ENCODE peak calls at places on chromosomes 2 and 18, in ten cellular contexts. A is nephron progenitor cell, O is AG09319, B is transverse colon, Y is fibroblast of mammary gland, L is RWPE2, D is thyroid gland, K is GM23338, H is GM10248, V is astrocyte of the spinal cord. Z is an unnamed sample.

GRCh38 chr2:22634167-22634566 is 750.8 kb upstream of the KLHL29 start:
- DNase-seq in A (no peak), O (no peak), B (no peak), Y (no peak), L (no peak), D (no peak), K (no peak), H (no peak), V (no peak), Z (no peak)

GRCh38 chr2:231589656-231590055 is 3.0 kb upstream of the TEX44 start:
- DNase-seq in A (no peak), O (no peak), B (no peak), Y (no peak), L (no peak), D (peak; percentile 75), K (no peak), H (no peak), V (no peak), Z (no peak)

GRCh38 chr2:151729416-151729811 is 4.9 kb downstream of the NEB start:
- DNase-seq in A (no peak), O (no peak), B (no peak), Y (no peak), L (no peak), D (no peak), K (no peak), H (no peak), V (no peak), Z (no peak)

GRCh38 chr2:44952806-44953685 is 11.5 kb downstream of the SIX3 start:
- DNase-seq in A (no peak), O (no peak), B (no peak), Y (no peak), L (no peak), D (no peak), K (peak; percentile 57), H (no peak), V (no peak), Z (no peak)

GRCh38 chr2:81078102-81078501 is 773.5 kb upstream of the LRRTM1 start:
- DNase-seq in A (no peak), O (no peak), B (no peak), Y (no peak), L (no peak), D (no peak), K (no peak), H (no peak), V (no peak), Z (no peak)

GRCh38 chr2:237445611-237446332 is 31.8 kb upstream of the COL6A3 start:
- DNase-seq in A (no peak), O (no peak), B (no peak), Y (no peak), L (no peak), D (no peak), K (no peak), H (no peak), V (no peak), Z (no peak)

GRCh38 chr2:160291382-160291781 is 91.3 kb upstream of the ITGB6 start:
- DNase-seq in A (no peak), O (no peak), B (no peak), Y (no peak), L (no peak), D (no peak), K (no peak), H (no peak), V (no peak), Z (no peak)

GRCh38 chr18:36464126-36464651 is 166.7 kb downstream of the FHOD3 start:
- DNase-seq in A (no peak), O (no peak), B (no peak), Y (no peak), L (no peak), D (no peak), K (no peak), H (no peak), V (no peak), Z (no peak)

GRCh38 chr18:67428805-67429204 is 87.7 kb downstream of the DSEL start:
- DNase-seq in A (no peak), O (peak; percentile 69), B (no peak), Y (peak; percentile 44), L (no peak), D (no peak), K (no peak), H (no peak), V (peak; percentile 76), Z (no peak)

GRCh38 chr18:67426477-67426876 is 90.0 kb downstream of the DSEL start:
- DNase-seq in A (no peak), O (no peak), B (no peak), Y (no peak), L (no peak), D (no peak), K (no peak), H (no peak), V (no peak), Z (no peak)

GRCh38 chr18:67432806-67433205 is 83.7 kb downstream of the DSEL start:
- DNase-seq in A (no peak), O (no peak), B (no peak), Y (no peak), L (no peak), D (no peak), K (no peak), H (no peak), V (no peak), Z (no peak)

GRCh38 chr18:67425724-67426123 is 90.8 kb downstream of the DSEL start:
- DNase-seq in A (no peak), O (peak; percentile 39), B (no peak), Y (peak; percentile 98), L (peak; percentile 38), D (no peak), K (no peak), H (no peak), V (peak; percentile 78), Z (no peak)

GRCh38 chr18:67428148-67428547 is 88.4 kb downstream of the DSEL start:
- DNase-seq in A (no peak), O (no peak), B (no peak), Y (no peak), L (no peak), D (no peak), K (no peak), H (no peak), V (no peak), Z (no peak)
- TF ChIP-seq CTCF in A (no peak), O (no peak), B (no peak), Y (no peak), L (no peak), D (no peak), K (no peak), H (no peak), V (no peak), Z (no peak)

GRCh38 chr2:203775684-203776083 is 69.2 kb downstream of the CD28 start:
- DNase-seq in A (no peak), O (no peak), B (no peak), Y (no peak), L (no peak), D (no peak), K (no peak), H (no peak), V (no peak), Z (no peak)

GRCh38 chr2:203777030-203777429 is 70.6 kb downstream of the CD28 start:
- DNase-seq in A (no peak), O (no peak), B (no peak), Y (no peak), L (no peak), D (no peak), K (no peak), H (no peak), V (no peak), Z (no peak)

GRCh38 chr2:203774760-203775159 is 68.3 kb downstream of the CD28 start:
- DNase-seq in A (no peak), O (no peak), B (no peak), Y (peak; percentile 20), L (no peak), D (no peak), K (no peak), H (no peak), V (no peak), Z (no peak)

DNA sequence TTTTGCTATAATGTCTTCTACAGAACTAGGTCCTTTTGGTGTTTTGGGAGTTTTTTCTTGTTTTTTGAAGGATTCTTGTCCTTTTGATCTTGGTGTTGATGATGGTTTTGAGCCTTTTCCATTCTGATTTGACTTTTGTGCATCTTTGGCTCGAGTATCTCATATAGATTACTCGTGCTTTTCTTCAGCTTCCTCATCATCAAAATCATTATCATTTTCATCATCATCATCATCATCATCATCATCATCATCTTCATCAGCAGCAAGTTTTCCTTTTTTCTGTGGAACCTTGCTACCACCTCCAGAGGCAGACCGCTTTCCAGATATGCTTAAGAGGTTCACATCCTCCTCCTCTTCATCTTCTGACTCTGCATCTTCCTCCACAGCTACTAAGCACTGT is 66.3 kb downstream of the CD28 start:
- DNase-seq in A (no peak), O (no peak), B (no peak), Y (no peak), L (no peak), D (no peak), K (no peak), H (no peak), V (no peak), Z (no peak)
- TF ChIP-seq CTCF in A (no peak), O (no peak), B (no peak), Y (no peak), L (no peak), D (no peak), K (no peak), H (no peak), V (no peak), Z (no peak)

GRCh38 chr2:135802350-135802749 is 34.6 kb downstream of the LCT start:
- DNase-seq in A (no peak), O (no peak), B (no peak), Y (no peak), L (no peak), D (no peak), K (no peak), H (no peak), V (no peak), Z (no peak)

GRCh38 chr2:135803276-135803675 is 33.7 kb downstream of the LCT start:
- DNase-seq in A (no peak), O (no peak), B (no peak), Y (no peak), L (no peak), D (no peak), K (no peak), H (no peak), V (no peak), Z (no peak)

GRCh38 chr2:135799738-135800137 is 37.2 kb downstream of the LCT start:
- DNase-seq in A (no peak), O (no peak), B (no peak), Y (no peak), L (no peak), D (no peak), K (peak; percentile 25), H (no peak), V (no peak), Z (no peak)

GRCh38 chr2:135798762-135799161 is 38.2 kb downstream of the LCT start:
- DNase-seq in A (no peak), O (no peak), B (no peak), Y (peak; percentile 14), L (no peak), D (no peak), K (peak; percentile 35), H (no peak), V (no peak), Z (no peak)

DNA sequence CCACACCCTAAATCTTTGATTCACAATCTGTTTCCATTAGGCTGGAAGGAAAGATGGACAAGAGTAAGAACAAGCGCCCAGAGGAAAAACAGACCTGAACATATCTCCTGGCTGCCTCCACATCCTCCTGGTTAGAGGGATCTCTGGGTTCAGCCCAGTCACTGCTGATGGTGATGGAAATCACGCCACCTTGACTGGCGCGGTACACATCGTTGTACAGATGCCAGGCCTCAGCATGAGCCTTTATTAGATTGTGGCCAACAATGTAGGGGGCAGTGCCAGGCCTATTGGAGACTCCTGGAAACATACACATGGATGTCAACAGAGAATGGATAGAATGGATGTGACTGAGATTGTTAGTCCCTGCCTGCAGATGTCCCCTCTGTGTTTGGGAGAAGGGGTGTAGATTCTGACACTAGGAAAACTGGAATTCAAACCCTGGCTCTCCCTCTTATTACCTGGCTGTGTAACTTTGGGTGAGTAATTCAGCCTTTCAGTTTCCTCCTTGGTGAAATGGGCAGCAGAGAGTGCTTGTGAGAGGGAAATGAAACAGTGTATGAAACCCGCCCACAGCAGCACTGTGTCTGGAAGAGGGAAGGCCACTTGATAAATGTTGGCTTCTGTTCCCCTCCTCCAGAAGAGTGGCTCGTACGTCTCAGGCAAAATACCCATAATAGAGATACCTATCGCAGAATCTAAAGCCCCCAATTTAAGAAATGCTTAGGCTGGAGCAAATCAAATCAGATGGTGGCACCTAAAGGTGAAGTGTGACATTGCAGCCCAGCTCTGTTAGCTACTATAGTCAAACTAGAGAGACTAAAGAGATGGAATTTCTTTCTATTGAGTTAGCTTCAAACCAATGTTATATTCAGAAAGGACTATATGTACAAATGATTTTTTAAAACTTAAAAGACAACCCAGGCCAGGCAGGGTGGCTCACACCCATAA is 36.2 kb downstream of the LCT start:
- DNase-seq in A (no peak), O (no peak), B (no peak), Y (no peak), L (no peak), D (no peak), K (no peak), H (no peak), V (no peak), Z (no peak)
- TF ChIP-seq CTCF in A (no peak), O (no peak), B (no peak), Y (no peak), L (no peak), D (no peak), K (no peak), H (no peak), V (no peak), Z (no peak)

GRCh38 chr2:208406474-208407451 is at the start of gene PTH2R:
- DNase-seq in A (peak; percentile 60), O (no peak), B (no peak), Y (peak; percentile 9), L (no peak), D (peak; percentile 6), K (peak; percentile 71), H (peak; percentile 12), V (no peak), Z (peak; percentile 40)
- TF ChIP-seq CTCF in A (no peak), O (no peak), B (no peak), Y (no peak), L (no peak), D (no peak), K (peak; percentile 28), H (no peak), V (no peak), Z (no peak)

Z was measured in testis.